ENCODE peak calls at places on chromosomes 16 and 17, in nine cellular contexts. H is heart left ventricle, W is esophagus squamous epithelium, V is body of pancreas, S is GM12891, L is gastrocnemius medialis, M is tibial nerve, C is A549, T is uterus. D is an unnamed sample.
A peak's percentile ranks its signal among the peaks of the same experiment; 100 is the strongest.

GRCh38 chr16:57653936-57654335 is 14.2 kb upstream of the ADGRG3 start:
- DNase-seq in H (no peak), W (no peak), V (no peak), S (no peak), L (no peak), M (no peak), C (no peak), T (peak; percentile 42), D (no peak)

GRCh38 chr17:41009301-41009760 is 403 bp upstream of the KRTAP3-1 start:
- DNase-seq in H (no peak), W (no peak), V (no peak), S (no peak), L (no peak), M (no peak), C (no peak), T (no peak), D (no peak)

GRCh38 chr17:2876467-2876866 is 80.2 kb downstream of the RAP1GAP2 start:
- DNase-seq in H (no peak), W (no peak), V (no peak), S (no peak), L (no peak), M (no peak), C (no peak), T (no peak), D (no peak)

GRCh38 chr17:40469805-40470675 is 26.8 kb downstream of the IGFBP4 start:
- DNase-seq in H (no peak), W (no peak), V (no peak), S (no peak), L (no peak), M (no peak), C (no peak), T (no peak), D (no peak)

GRCh38 chr17:27345141-27345904 is 51.4 kb downstream of the WSB1 start:
- DNase-seq in H (no peak), W (no peak), V (peak; percentile 79), S (no peak), L (no peak), M (no peak), C (no peak), T (peak; percentile 48), D (no peak)

GRCh38 chr17:46125831-46126230 is 67.4 kb downstream of the KANSL1 start:
- DNase-seq in H (no peak), W (no peak), V (no peak), S (no peak), L (no peak), M (no peak), C (no peak), T (no peak), D (no peak)

GRCh38 chr17:8593830-8594229 is 36.7 kb downstream of the MYH10 start:
- DNase-seq in H (no peak), W (no peak), V (no peak), S (no peak), L (no peak), M (no peak), C (no peak), T (no peak), D (no peak)

GRCh38 chr17:42842286-42842685 is 2.1 kb upstream of the AOC2 start:
- DNase-seq in H (no peak), W (no peak), V (no peak), S (no peak), L (no peak), M (no peak), C (no peak), T (no peak), D (no peak)

GRCh38 chr16:14240216-14240843 is 169.2 kb downstream of the MRTFB start:
- DNase-seq in H (no peak), W (no peak), V (peak; percentile 25), S (no peak), L (no peak), M (no peak), C (no peak), T (no peak), D (no peak)

GRCh38 chr17:19285218-19285900 is 48.2 kb downstream of the EPN2 start:
- DNase-seq in H (no peak), W (no peak), V (no peak), S (no peak), L (no peak), M (no peak), C (no peak), T (no peak), D (no peak)

GRCh38 chr16:5756969-5757368 is 659.4 kb upstream of the EEF2KMT start:
- DNase-seq in H (no peak), W (no peak), V (no peak), S (no peak), L (no peak), M (no peak), C (no peak), T (no peak), D (no peak)

DNA sequence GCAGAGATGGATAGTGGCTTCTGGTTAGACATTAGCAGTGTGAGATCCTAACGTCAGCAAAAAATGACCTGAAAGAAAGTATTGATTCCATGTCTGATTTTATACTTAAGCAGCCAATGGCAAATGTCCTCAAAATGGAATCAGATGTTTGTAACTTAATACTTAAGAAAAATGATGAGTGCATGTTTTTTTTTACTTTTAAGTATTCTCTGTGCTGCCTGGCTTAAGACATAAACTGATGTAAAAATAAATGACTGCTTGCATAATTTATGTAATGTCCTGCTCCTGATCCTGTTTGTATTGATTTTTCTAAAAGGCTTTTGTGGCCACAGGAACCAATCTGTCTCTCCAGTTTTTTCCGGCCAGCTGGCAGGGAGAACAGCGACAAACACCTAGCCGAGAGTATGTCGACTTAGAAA is 7.4 kb downstream of the CBFB start:
- DNase-seq in H (no peak), W (no peak), V (peak; percentile 45), S (no peak), L (no peak), M (no peak), C (no peak), T (no peak), D (no peak)
- TF ChIP-seq POLR2A in H (no peak), W (no peak), V (no peak), S (no peak), L (no peak), M (no peak), C (no peak), T (no peak), D (no peak)

DNA sequence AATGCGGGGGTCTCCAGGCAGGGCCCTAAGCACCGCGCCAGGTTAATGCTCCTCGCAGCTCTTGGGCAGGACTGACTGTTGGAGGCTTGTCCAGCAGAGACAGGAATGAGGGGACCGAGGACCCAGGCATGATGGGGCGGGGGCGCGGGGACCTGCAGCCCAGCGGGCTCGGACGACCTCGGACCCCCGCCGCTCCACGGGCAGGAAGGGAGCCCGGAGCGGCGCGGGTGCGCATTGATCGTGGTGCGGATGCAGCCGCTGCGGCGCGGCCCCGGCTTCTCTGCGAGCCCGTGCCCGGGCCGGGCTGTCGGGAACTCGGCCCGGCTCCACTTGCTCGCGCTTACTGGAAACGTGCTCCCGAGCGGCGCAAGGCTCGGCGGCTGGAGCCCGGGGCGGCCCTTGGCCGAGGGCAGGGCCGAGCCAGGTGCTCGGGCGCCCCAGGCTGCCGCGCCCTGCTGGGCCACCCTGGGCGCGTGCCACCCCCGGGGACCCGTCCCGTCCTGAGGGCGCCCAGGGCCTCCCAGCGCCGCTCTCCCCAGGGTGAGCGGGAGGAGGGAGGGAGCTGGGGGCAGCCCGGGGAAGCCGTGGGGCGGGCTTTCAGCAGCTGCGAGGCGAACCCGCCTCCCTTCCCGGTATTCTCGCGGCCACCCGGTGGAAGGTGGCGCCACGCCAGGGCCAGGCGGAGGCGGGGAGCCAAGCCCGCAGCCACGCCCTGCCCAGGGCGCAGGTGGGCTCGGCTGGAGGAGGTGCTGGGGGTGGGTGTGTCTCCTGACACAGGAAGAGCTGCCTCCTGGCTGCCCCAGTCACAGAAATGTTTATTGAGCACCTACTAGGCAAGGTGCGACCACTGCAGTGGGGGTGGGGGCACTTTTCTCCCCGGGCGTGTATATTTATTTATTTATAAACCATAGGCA is 45.9 kb downstream of the SOCS3 start:
- DNase-seq in H (peak; percentile 87), W (no peak), V (peak; percentile 88), S (peak; percentile 79), L (no peak), M (peak; percentile 47), C (peak; percentile 98), T (peak; percentile 66), D (peak; percentile 93)
- TF ChIP-seq POLR2A in H (no peak), W (no peak), V (peak; percentile 18), S (no peak), L (peak; percentile 7), M (no peak), C (peak; percentile 64), T (peak; percentile 54), D (peak; percentile 53)

GRCh38 chr17:76501827-76502307 is 644 bp upstream of the RHBDF2 start:
- DNase-seq in H (no peak), W (no peak), V (peak; percentile 83), S (no peak), L (no peak), M (no peak), C (no peak), T (no peak), D (no peak)

GRCh38 chr17:76500074-76500744 is 1.0 kb downstream of the RHBDF2 start:
- DNase-seq in H (no peak), W (no peak), V (no peak), S (no peak), L (no peak), M (no peak), C (no peak), T (no peak), D (no peak)

GRCh38 chr17:76502326-76503211 is 1.3 kb upstream of the RHBDF2 start:
- DNase-seq in H (no peak), W (no peak), V (peak; percentile 73), S (no peak), L (no peak), M (no peak), C (no peak), T (no peak), D (no peak)

GRCh38 chr17:76500745-76501017 is 542 bp downstream of the RHBDF2 start:
- DNase-seq in H (no peak), W (no peak), V (no peak), S (no peak), L (no peak), M (no peak), C (no peak), T (no peak), D (no peak)

DNA sequence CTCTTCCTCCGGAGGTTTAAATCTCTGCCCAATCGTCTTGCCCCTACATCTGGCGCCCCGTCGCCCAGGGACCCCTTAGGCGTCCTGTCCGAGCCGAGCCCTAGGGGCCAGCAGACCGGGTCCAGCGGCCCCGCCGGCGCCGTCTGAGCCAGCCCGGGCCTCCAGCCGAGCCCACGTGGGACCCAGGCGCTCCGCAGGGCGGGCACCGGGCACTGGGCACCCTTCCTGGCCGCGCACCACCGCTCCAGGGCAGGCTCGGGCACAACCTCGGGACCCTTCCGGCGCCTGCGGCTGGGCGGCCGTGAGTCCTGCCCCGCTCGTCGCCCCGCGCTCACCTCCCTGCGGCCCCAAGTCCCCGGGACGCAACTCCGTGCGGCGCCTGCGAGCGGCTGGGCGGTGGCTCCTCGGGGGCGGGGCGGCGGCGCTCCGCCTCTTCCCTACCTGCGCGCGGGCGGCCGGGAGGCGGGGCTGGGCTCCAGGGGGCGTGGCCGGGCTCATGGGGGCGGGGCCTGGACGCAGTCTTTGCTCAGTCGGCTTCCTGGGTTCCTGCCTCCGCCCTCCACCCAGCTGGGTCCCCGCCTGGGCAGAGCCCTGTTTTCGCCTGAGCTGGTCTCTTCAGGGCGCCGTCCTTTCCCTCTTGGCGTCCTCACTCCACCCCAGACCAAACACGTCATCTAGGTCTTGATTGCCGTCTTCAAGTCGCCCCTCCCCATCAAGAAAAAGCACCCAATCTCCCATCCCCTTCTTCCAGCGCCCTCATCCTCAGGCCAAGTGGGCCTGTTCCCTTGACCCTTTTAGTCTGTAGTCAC is at the start of gene RHBDF2:
- DNase-seq in H (peak; percentile 92), W (no peak), V (peak; percentile 96), S (peak; percentile 94), L (peak; percentile 80), M (peak; percentile 77), C (peak; percentile 97), T (peak; percentile 78), D (peak; percentile 90)
- TF ChIP-seq POLR2A in H (peak; percentile 28), W (no peak), V (peak; percentile 92), S (peak; percentile 33), L (peak; percentile 94), M (peak; percentile 69), C (peak; percentile 82), T (peak; percentile 71), D (peak; percentile 90)

GRCh38 chr17:9913476-9913875 is 8.4 kb upstream of the RCVRN start:
- DNase-seq in H (no peak), W (no peak), V (no peak), S (no peak), L (no peak), M (no peak), C (no peak), T (no peak), D (no peak)
- TF ChIP-seq POLR2A in H (no peak), W (no peak), V (no peak), S (no peak), L (no peak), M (no peak), C (no peak), T (no peak), D (no peak)

D was measured in H54.